ENCODE peak calls at places on chromosomes 3 and 15, in nine cellular contexts. H is NCI-H2081; L is progenitor cell of endocrine pancreas; Q is activated CD4-positive, alpha-beta T cell treated with anti-CD3 and anti-CD28 coated beads for 24 hours; T is esophagus squamous epithelium; V is RCC 7860; Y is activated naive CD4-positive, alpha-beta T cell treated with Interleukin-2 at 50 U/mL for 16 hours; W is ELR; P is WERI-Rb-1. O is an unnamed sample.

GRCh38 chr15:64892850-64893403 is 18.8 kb upstream of the ANKDD1A start:
- DNase-seq in P (no peak), V (no peak), T (no peak), W (no peak), Y (peak), H (no peak), L (no peak), Q (no peak), O (peak)

GRCh38 chr3:18680759-18681158 is 255.6 kb upstream of the SATB1 start:
- DNase-seq in V (no peak), L (no peak), Q (no peak), H (no peak), P (no peak), T (no peak), Y (no peak), W (no peak), O (no peak)

GRCh38 chr15:95492388-95493070 is 838.0 kb upstream of the NR2F2 start:
- DNase-seq in Y (no peak), V (no peak), Q (no peak), T (no peak), P (no peak), L (no peak), W (no peak), H (no peak), O (no peak)

GRCh38 chr3:52353291-52353855 is 37.3 kb downstream of the DNAH1 start:
- DNase-seq in V (no peak), W (no peak), P (no peak), Q (no peak), T (no peak), H (no peak), Y (no peak), L (no peak), O (no peak)

GRCh38 chr3:152942366-152942765 is 107.4 kb downstream of the P2RY1 start:
- DNase-seq in H (no peak), W (peak), L (no peak), Q (no peak), V (no peak), P (no peak), Y (no peak), T (no peak), O (no peak)

GRCh38 chr3:107344722-107345121 is 32.5 kb upstream of the CCDC54 start:
- DNase-seq in V (no peak), L (no peak), Y (no peak), P (no peak), H (no peak), W (peak), Q (no peak), T (no peak), O (no peak)

GRCh38 chr3:30551927-30552326 is 54.5 kb upstream of the TGFBR2 start:
- DNase-seq in P (no peak), V (no peak), Y (no peak), L (no peak), W (no peak), Q (no peak), T (no peak), H (no peak), O (no peak)

GRCh38 chr15:58931985-58932384 is 1.5 kb downstream of the SLTM start:
- DNase-seq in Q (no peak), L (no peak), W (peak), V (no peak), H (no peak), Y (no peak), T (no peak), P (no peak), O (no peak)

GRCh38 chr3:22161315-22161714 is 410.3 kb upstream of the ZNF385D start:
- DNase-seq in Q (no peak), Y (no peak), V (no peak), T (no peak), L (no peak), H (no peak), P (no peak), W (no peak), O (no peak)

GRCh38 chr3:10667269-10667668 is 148.8 kb upstream of the SLC6A11 start:
- DNase-seq in W (no peak), H (no peak), Y (no peak), V (no peak), T (no peak), P (no peak), L (no peak), Q (no peak), O (no peak)

GRCh38 chr15:77874071-77874470 is 203.4 kb downstream of the TBC1D2B start:
- DNase-seq in W (no peak), P (no peak), T (no peak), V (no peak), H (no peak), Y (no peak), L (no peak), Q (no peak), O (no peak)

GRCh38 chr3:184750684-184751083 is 38.8 kb upstream of the MAGEF1 start:
- DNase-seq in L (no peak), T (no peak), Q (no peak), P (peak), W (no peak), H (no peak), V (no peak), Y (no peak), O (no peak)

GRCh38 chr3:59759298-59760169 is 709.7 kb upstream of the CFAP20DC start:
- DNase-seq in L (no peak), W (peak), Q (no peak), Y (peak), H (no peak), V (peak), T (no peak), P (no peak), O (peak)

GRCh38 chr15:96349933-96350292 is 19.4 kb downstream of the NR2F2 start:
- DNase-seq in T (no peak), V (no peak), Q (no peak), L (no peak), Y (no peak), W (no peak), P (no peak), H (no peak), O (no peak)

GRCh38 chr3:152355744-152356665 is 87.3 kb downstream of the MBNL1 start:
- DNase-seq in T (no peak), L (no peak), P (no peak), V (no peak), H (no peak), Q (no peak), W (peak), Y (no peak), O (no peak)

GRCh38 chr15:42275780-42276395 is 2.7 kb upstream of the TMEM87A start:
- DNase-seq in P (no peak), V (no peak), Q (no peak), W (no peak), H (no peak), Y (no peak), T (no peak), L (no peak), O (no peak)

GRCh38 chr3:98741121-98741716 is 21.9 kb upstream of the ST3GAL6 start:
- DNase-seq in T (no peak), Y (no peak), H (no peak), Q (no peak), V (peak), W (peak), L (no peak), P (no peak), O (no peak)

GRCh38 chr3:193982258-193982659 is 153.7 kb upstream of the HES1 start:
- DNase-seq in T (no peak), H (no peak), L (no peak), W (no peak), V (no peak), P (no peak), Y (no peak), Q (no peak), O (no peak)

GRCh38 chr15:39661776-39662175 is 80.9 kb downstream of the THBS1 start:
- DNase-seq in T (no peak), P (no peak), V (no peak), W (peak), H (no peak), L (no peak), Q (no peak), Y (no peak), O (no peak)

GRCh38 chr3:128408693-128409620 is 57.7 kb downstream of the DNAJB8 start:
- DNase-seq in V (no peak), P (peak), L (no peak), H (no peak), T (no peak), Y (no peak), Q (no peak), W (no peak), O (no peak)

GRCh38 chr15:52794665-52795463 is 4.7 kb upstream of the ONECUT1 start:
- DNase-seq in T (no peak), Q (no peak), P (no peak), W (no peak), L (no peak), V (no peak), H (no peak), Y (no peak), O (no peak)

GRCh38 chr15:35349916-35350315 is 196.0 kb downstream of the DPH6 start:
- DNase-seq in Y (no peak), L (no peak), P (no peak), Q (no peak), V (no peak), T (no peak), H (no peak), W (no peak), O (no peak)

GRCh38 chr3:34212671-34213070 is 414.2 kb downstream of the PDCD6IP start:
- DNase-seq in H (peak), V (no peak), P (no peak), Y (no peak), W (no peak), T (no peak), Q (no peak), L (no peak), O (no peak)

GRCh38 chr3:1019157-1019556 is 73.7 kb upstream of the CNTN6 start:
- DNase-seq in P (no peak), Q (no peak), W (no peak), V (no peak), Y (no peak), H (no peak), T (no peak), L (no peak), O (no peak)

GRCh38 chr3:98855811-98856400 is 45.6 kb downstream of the DCBLD2 start:
- DNase-seq in P (no peak), Q (no peak), H (no peak), Y (no peak), L (no peak), W (peak), T (no peak), V (peak), O (no peak)

GRCh38 chr3:128278761-128279593 is 125.7 kb downstream of the EEFSEC start:
- DNase-seq in W (peak), P (no peak), Q (no peak), V (no peak), H (peak), L (no peak), Y (no peak), T (no peak), O (no peak)

GRCh38 chr3:184674626-184675025 is 37.2 kb downstream of the MAGEF1 start:
- DNase-seq in Q (no peak), W (no peak), V (no peak), P (no peak), H (no peak), Y (no peak), T (no peak), L (no peak), O (no peak)

GRCh38 chr3:29430558-29430971 is 149.7 kb downstream of the RBMS3 start:
- DNase-seq in V (peak), Y (no peak), P (no peak), H (no peak), W (peak), L (no peak), T (no peak), Q (no peak), O (no peak)